ENCODE peak calls at places on chromosomes 13 and 19, in eight cellular contexts. D is fibroblast of pulmonary artery, G is tibial nerve, Q is IMR-90, E is neural progenitor cell, V is uterus, X is right atrium auricular region, I is kidney epithelial cell. K is an unnamed sample.

GRCh38 chr19:11699931-11700794 is 38.6 kb downstream of the ZNF823 start:
- DNase-seq in Q (peak; percentile 42), G (no peak), I (no peak), V (no peak), D (peak; percentile 60), X (no peak), E (peak; percentile 37), K (peak; percentile 23)

GRCh38 chr13:99078014-99078771 is 100.3 kb upstream of the DOCK9 start:
- DNase-seq in X (no peak), V (no peak), I (no peak), E (no peak), D (no peak), Q (no peak), G (no peak), K (no peak)

GRCh38 chr13:49404621-49405020 is 39.2 kb downstream of the CAB39L start:
- DNase-seq in Q (no peak), I (no peak), X (no peak), E (no peak), V (no peak), D (no peak), G (no peak), K (no peak)

GRCh38 chr19:2691951-2692350 is 10.5 kb downstream of the GNG7 start:
- DNase-seq in Q (no peak), D (no peak), V (no peak), G (no peak), I (no peak), E (no peak), X (no peak), K (no peak)

GRCh38 chr13:99164226-99164625 is 36.4 kb upstream of the UBAC2 start:
- DNase-seq in I (no peak), D (no peak), V (no peak), G (no peak), Q (no peak), X (no peak), E (no peak), K (no peak)

GRCh38 chr13:43031881-43032280 is 8.5 kb downstream of the DNAJC15 start:
- DNase-seq in Q (no peak), X (no peak), V (no peak), D (peak; percentile 39), I (no peak), E (no peak), G (no peak), K (no peak)

GRCh38 chr19:30221176-30221575 is 151.0 kb upstream of the ZNF536 start:
- DNase-seq in D (no peak), I (no peak), X (no peak), E (no peak), Q (no peak), V (no peak), G (no peak), K (no peak)

GRCh38 chr13:51271528-51272070 is 49.4 kb downstream of the FAM124A start:
- DNase-seq in X (no peak), I (no peak), E (no peak), Q (no peak), G (no peak), D (no peak), V (no peak), K (no peak)

GRCh38 chr19:7871530-7872305 is 2.5 kb downstream of the PRR36 start:
- DNase-seq in E (peak; percentile 99), G (peak; percentile 55), X (peak; percentile 61), I (peak; percentile 52), D (peak; percentile 95), V (peak; percentile 82), Q (peak; percentile 85), K (peak; percentile 91)

GRCh38 chr19:19230999-19231398 is 19.2 kb downstream of the NCAN start:
- DNase-seq in Q (no peak), V (no peak), D (no peak), X (no peak), G (no peak), I (no peak), E (no peak), K (no peak)

GRCh38 chr13:109868583-109869311 is 82.4 kb upstream of the IRS2 start:
- DNase-seq in V (no peak), D (peak; percentile 8), G (no peak), Q (peak; percentile 17), I (no peak), X (no peak), E (no peak), K (no peak)
- H3K4me3 ChIP-seq in V (no peak overlapping the region), D (no peak overlapping the region), G (no peak overlapping the region), Q (no peak overlapping the region), I (no peak overlapping the region), X (no peak overlapping the region), E (no peak overlapping the region), K (no peak overlapping the region)

GRCh38 chr19:15418588-15419412 is at the start of gene AKAP8L:
- DNase-seq in X (peak; percentile 99), D (peak; percentile 100), Q (peak; percentile 100), E (peak; percentile 99), I (peak; percentile 99), G (peak; percentile 99), V (peak; percentile 98), K (peak; percentile 100)
- TF ChIP-seq CTCF in X (peak; percentile 30), D (peak; percentile 69), Q (peak; percentile 71), E (peak; percentile 76), I (peak; percentile 86), G (peak; percentile 78), V (peak; percentile 45), K (peak; percentile 89)

GRCh38 chr19:10499550-10500246 is 3.5 kb downstream of the KEAP1 start:
- DNase-seq in Q (no peak), D (no peak), X (no peak), G (no peak), E (no peak), I (no peak), V (no peak), K (no peak)
- H3K4me3 ChIP-seq in Q (no peak overlapping the region), D (no peak overlapping the region), X (no peak overlapping the region), G (no peak overlapping the region), E (no peak overlapping the region), I (no peak overlapping the region), V (no peak overlapping the region), K (no peak overlapping the region)

GRCh38 chr13:109155301-109155761 is 525.9 kb downstream of the MYO16 start:
- DNase-seq in V (no peak), G (no peak), Q (peak; percentile 50), E (no peak), I (no peak), D (peak; percentile 53), X (no peak), K (no peak)
- TF ChIP-seq CTCF in V (no peak), G (no peak), Q (no peak), E (no peak), I (no peak), D (no peak), X (no peak), K (no peak)

GRCh38 chr19:51337861-51338562 is 3.9 kb downstream of the VSIG10L start:
- DNase-seq in G (no peak), X (no peak), Q (no peak), V (no peak), D (no peak), E (no peak), I (no peak), K (no peak)
- H3K4me3 ChIP-seq in G (no peak overlapping the region), X (no peak overlapping the region), Q (no peak overlapping the region), V (no peak overlapping the region), D (no peak overlapping the region), E (peak overlapping the region; percentile 85), I (no peak overlapping the region), K (no peak overlapping the region)

DNA sequence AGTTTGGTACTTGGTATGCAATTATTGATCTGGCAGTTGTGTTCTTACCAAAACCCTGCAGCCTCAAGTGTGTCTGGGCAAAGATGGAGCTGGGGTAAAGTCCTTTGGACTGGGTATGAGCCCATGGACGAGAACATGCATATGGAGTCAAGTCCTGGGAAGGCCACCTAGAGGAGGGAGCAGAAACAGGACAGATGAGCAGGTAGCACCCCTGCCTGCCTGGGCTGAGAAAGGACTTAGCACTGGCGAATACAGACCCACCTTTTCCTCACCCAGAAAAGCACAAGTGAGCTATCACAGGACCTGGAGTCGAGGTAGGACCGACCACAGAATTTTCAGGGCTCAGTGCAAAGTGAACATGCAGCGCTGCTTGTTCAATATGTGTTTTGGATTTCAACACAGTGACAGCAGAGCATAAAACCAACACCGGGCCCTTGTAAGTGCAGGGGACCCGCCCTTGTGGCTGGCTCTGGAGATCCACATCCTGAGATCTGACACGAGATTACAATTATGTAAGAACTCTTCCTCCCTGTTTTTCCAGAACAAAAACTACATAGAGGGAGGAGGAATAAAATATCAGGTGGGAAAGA is 25.9 kb downstream of the IGFL2 start:
- DNase-seq in D (no peak), E (no peak), Q (no peak), X (no peak), I (no peak), V (no peak), G (no peak), K (no peak)
- TF ChIP-seq CTCF in D (no peak), E (no peak), Q (no peak), X (no peak), I (no peak), V (no peak), G (no peak), K (no peak)

DNA sequence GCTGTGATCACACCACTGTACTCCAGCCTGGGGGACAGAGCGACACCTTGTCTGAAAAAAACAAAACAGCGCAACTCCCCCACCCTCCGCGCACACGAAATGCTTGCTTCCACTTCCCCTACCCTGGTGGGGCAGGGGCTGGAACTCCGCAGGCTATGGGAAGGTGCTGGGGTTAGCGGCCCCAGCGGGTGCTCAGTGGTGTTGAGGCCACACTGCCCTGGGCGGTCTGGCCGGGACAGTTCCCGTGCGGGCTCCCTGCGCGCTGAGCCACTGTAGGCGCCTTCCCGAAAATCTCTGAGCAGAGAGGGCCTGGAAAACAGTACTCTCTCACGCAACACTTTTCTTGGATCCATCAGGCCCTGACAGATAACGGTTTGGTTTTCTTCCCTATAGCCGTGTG is 1.1 kb upstream of the WTIP start:
- DNase-seq in D (no peak), G (no peak), X (no peak), V (no peak), E (no peak), Q (no peak), I (no peak), K (no peak)
- H3K4me3 ChIP-seq in D (no peak overlapping the region), G (no peak overlapping the region), X (no peak overlapping the region), V (no peak overlapping the region), E (peak overlapping the region; percentile 52), Q (no peak overlapping the region), I (no peak overlapping the region), K (no peak overlapping the region)

DNA sequence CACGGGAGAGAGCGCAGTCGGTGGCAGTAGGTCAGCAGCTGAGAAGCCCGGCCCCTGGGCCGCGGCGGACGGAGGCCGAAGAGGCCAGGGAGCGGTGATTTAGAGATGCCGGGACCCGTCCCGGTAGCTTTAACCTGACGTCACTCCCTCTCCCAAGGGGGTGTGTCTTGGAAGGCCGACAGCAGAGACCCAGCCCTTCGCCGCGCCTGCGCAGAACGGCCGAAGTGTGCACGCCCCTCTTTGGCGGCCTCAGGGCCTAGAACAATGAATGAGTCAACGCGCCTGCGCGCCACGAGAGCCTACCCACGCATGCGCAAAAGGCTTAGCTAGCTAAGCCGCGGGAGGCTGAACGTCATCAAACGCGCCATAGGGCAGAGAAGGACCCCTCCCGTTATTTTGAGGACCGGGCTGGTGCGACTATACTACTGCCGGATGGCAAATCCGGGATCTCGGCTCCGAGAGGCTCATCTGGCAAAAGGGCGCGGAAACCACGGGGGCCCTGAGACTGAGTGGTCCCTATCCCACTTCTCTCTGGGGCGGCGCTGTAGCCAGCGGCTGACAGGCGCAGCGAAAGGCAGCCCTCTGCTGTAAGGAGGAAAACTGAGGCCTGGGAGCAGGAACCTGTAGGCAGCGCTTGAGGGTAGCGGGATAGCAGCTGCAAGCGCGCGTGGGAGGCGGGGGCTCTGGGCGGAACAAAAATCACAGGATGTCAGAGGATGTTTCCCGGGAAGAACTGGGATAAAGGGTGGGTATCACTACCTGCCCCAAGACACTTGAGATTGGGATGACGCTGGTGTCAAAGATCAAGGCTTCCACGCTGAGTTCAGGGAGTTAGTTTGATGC is at the start of the genes IRGQ and ZNF576:
- DNase-seq in E (peak; percentile 100), V (peak; percentile 100), Q (peak; percentile 99), X (peak; percentile 100), G (peak; percentile 100), I (peak; percentile 98), D (peak; percentile 100), K (peak; percentile 100)
- TF ChIP-seq CTCF in E (no peak), V (no peak), Q (peak; percentile 3), X (no peak), G (no peak), I (no peak), D (no peak), K (no peak)